ENCODE peak calls at places on chromosome 19, in six cellular contexts. C is activated CD8-positive, alpha-beta T cell treated with anti-CD3 and anti-CD28 coated beads for 36 hours; H is HFF-Myc; G is stomach; L is BJ; U is psoas muscle. F is an unnamed sample.

GRCh38 chr19:27742041-27742440 is 1470.9 kb downstream of the UQCRFS1 start:
- DNase-seq in L (no peak), H (no peak), G (no peak), U (no peak), C (no peak), F (no peak)

GRCh38 chr19:8392017-8392591 is 1.9 kb downstream of the RAB11B start:
- DNase-seq in U (peak), G (peak), C (no peak), H (no peak), L (no peak), F (no peak)

GRCh38 chr19:21751379-21751778 is 16.0 kb downstream of the ZNF100 start:
- DNase-seq in G (no peak), H (no peak), L (no peak), C (no peak), U (no peak), F (no peak)

GRCh38 chr19:52988506-52988905 is 25.2 kb upstream of the ERVV-1 start:
- DNase-seq in U (no peak), G (no peak), H (no peak), C (no peak), L (no peak), F (no peak)

GRCh38 chr19:13207237-13208130 is 57.3 kb downstream of the IER2 start:
- DNase-seq in C (no peak), G (no peak), U (peak), L (no peak), H (no peak), F (peak)

GRCh38 chr19:46574533-46574932 is 26.6 kb upstream of the CALM3 start:
- DNase-seq in U (no peak), H (no peak), L (no peak), G (no peak), C (peak), F (no peak)

GRCh38 chr19:12689581-12690216 is 1.9 kb downstream of the GNG14 start:
- DNase-seq in U (no peak), C (no peak), L (no peak), H (no peak), G (no peak), F (no peak)

GRCh38 chr19:7734220-7735203 is 2.6 kb upstream of the CLEC4G start:
- DNase-seq in G (no peak), C (no peak), H (no peak), L (no peak), U (no peak), F (no peak)

GRCh38 chr19:10142701-10143375 is 23.1 kb upstream of the EIF3G start:
- DNase-seq in C (peak), U (no peak), G (no peak), L (no peak), H (no peak), F (no peak)

GRCh38 chr19:18659281-18660050 is 22.6 kb downstream of the KLHL26 start:
- DNase-seq in H (no peak), G (no peak), L (no peak), U (peak), C (no peak), F (no peak)

GRCh38 chr19:55486971-55487883 is 1.0 kb upstream of the SSC5D start:
- DNase-seq in L (peak), U (peak), G (no peak), H (peak), C (peak), F (peak)

GRCh38 chr19:1223018-1223855 is 14.6 kb downstream of the CBARP start:
- DNase-seq in U (peak), C (peak), H (no peak), G (no peak), L (no peak), F (no peak)

GRCh38 chr19:33473644-33474305 is 47.8 kb downstream of the PEPD start:
- DNase-seq in C (no peak), H (no peak), U (no peak), G (no peak), L (peak), F (peak)

GRCh38 chr19:47273313-47274070 is 1.2 kb upstream of the INAFM1 start:
- DNase-seq in G (peak), C (peak), U (peak), H (peak), L (no peak), F (peak)

GRCh38 chr19:1109697-1110671 is 6.2 kb downstream of the GPX4 start:
- DNase-seq in U (no peak), L (no peak), C (no peak), H (no peak), G (no peak), F (no peak)

GRCh38 chr19:6067975-6068374 is 42.3 kb downstream of the RFX2 start:
- DNase-seq in G (no peak), L (no peak), C (no peak), U (no peak), H (no peak), F (no peak)

GRCh38 chr19:32896516-32897214 is 27.1 kb upstream of the SLC7A9 start:
- DNase-seq in L (peak), H (no peak), G (no peak), U (no peak), C (no peak), F (peak)

GRCh38 chr19:28485300-28485699 is 727.7 kb downstream of the UQCRFS1 start:
- DNase-seq in G (no peak), C (no peak), U (no peak), H (no peak), L (no peak), F (no peak)

GRCh38 chr19:7516281-7516862 is 469 bp downstream of the ZNF358 start:
- DNase-seq in L (no peak), C (no peak), H (no peak), U (no peak), G (no peak), F (no peak)

GRCh38 chr19:925912-926594 is at the start of gene ARID3A:
- DNase-seq in G (peak), H (no peak), L (no peak), C (no peak), U (peak), F (no peak)

GRCh38 chr19:55175117-55175867 is 4.8 kb downstream of the SYT5 start:
- DNase-seq in U (no peak), G (no peak), H (no peak), L (no peak), C (no peak), F (no peak)

GRCh38 chr19:16628183-16628983 is at the start of gene MED26:
- DNase-seq in C (peak), H (peak), G (peak), L (peak), U (peak), F (peak)
- TF ChIP-seq CTCF in C (no peak), H (no peak), G (no peak), L (no peak), U (no peak), F (no peak)

DNA sequence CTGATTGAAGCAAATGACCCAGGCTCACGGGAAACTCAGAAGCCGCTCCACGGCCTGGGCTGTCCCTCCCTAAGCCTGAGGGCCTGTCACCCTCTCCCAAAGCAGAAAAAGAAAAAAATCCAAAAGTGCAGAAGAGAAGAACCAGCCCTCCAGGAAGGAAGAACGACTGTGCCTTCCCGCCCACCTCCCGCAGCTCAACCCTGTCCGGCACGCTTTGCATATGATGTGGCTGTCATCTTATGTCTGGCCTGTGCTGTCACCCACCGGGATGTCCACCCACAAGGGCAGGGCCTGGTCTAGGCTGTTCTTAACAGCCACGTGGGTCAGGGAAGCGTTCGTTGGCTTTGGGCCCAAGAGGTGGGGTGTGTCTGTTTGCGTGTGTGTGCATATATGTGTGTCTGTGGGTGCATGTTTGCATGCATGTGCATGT is 13.7 kb downstream of the ZBTB7A start:
- DNase-seq in H (no peak), C (no peak), G (no peak), L (no peak), U (no peak), F (no peak)
- TF ChIP-seq CTCF in H (no peak), C (no peak), G (no peak), L (no peak), U (no peak), F (no peak)

DNA sequence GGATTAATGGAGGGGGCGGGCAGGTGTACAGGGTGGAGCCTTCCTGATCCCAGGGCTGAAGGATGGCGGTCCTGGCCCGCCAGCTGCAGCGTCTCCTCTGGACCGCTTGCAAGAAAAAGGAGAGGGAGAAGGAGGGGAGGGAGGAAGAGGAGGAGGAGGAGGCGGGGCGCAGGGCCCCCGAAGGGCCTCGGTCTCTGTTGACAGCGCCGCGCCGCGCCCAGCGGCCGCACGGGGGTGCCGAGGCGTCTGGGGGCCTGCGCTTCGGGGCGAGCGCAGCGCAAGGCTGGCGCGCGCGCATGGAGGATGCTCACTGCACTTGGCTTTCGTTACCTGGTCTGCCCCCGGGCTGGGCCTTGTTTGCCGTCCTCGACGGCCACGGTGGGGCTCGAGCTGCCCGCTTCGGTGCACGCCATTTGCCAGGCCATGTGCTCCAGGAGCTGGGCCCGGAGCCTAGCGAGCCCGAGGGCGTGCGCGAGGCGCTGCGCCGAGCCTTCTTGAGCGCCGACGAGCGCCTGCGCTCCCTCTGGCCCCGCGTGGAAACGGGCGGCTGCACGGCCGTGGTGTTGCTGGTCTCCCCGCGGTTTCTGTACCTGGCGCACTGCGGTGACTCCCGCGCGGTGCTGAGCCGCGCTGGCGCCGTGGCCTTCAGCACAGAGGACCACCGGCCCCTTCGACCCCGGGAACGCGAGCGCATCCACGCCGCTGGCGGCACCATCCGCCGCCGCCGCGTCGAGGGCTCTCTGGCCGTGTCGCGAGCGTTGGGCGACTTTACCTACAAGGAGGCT is at the start of gene PPM1N:
- DNase-seq in G (no peak), H (no peak), C (peak), U (peak), L (no peak), F (no peak)
- TF ChIP-seq CTCF in G (no peak), H (peak), C (peak), U (no peak), L (no peak), F (no peak)

GRCh38 chr19:4724252-4724514 is 541 bp upstream of the DPP9 start:
- DNase-seq in C (no peak), G (no peak), U (no peak), L (no peak), H (no peak), F (no peak)

GRCh38 chr19:4722671-4723464 is 774 bp downstream of the DPP9 start:
- DNase-seq in G (peak), U (peak), C (peak), H (no peak), L (no peak), F (peak)

GRCh38 chr19:4721196-4721595 is 2.4 kb downstream of the DPP9 start:
- DNase-seq in G (no peak), C (no peak), U (no peak), L (no peak), H (no peak), F (no peak)

GRCh38 chr19:4720037-4720700 is 3.5 kb downstream of the DPP9 start:
- DNase-seq in H (no peak), L (no peak), U (no peak), G (no peak), C (no peak), F (no peak)

DNA sequence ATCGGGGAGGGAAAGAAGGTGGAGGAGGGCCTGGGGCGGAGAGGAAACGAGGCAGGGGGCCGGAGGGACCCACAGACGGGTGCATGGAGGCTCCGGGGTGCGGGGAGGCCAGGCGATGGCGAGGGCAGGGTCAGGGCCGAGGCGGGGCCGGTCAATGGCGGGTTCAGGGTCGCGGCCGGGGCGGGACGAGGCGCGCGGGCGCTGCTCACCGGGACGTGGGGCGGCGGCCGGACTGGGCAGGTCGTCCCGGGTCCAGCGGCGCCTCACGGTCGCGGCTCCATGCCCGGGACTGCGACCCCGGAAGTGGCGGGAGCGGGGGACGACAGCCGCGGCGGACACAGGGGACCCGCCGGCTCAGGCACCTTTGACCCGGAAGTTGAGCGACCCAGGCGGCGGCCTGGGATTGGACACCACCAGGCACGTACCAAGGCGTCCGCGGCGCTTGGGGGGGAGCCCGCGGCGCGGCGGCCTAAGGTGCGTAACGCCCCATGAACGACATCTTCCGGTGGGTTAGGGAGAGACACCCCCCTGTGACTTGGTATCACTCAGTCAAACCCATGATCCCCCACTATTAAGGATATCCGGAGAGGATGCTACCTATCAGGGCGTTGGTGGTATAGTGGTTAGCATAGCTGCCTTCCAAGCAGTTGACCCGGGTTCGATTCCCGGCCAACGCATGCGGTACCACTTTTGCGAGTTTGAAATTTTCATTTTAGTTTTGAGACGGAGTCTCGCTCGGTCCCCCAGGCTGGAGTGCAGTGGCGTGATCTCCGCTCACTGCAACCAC is at the start of gene DPP9:
- DNase-seq in C (peak), U (peak), L (peak), G (peak), H (peak), F (peak)
- TF ChIP-seq CTCF in C (no peak), U (peak), L (peak), G (peak), H (no peak), F (peak)

GRCh38 chr19:16516923-16517610 is 20.9 kb downstream of the C19orf44 start:
- DNase-seq in U (no peak), C (no peak), G (no peak), H (no peak), L (no peak), F (no peak)

GRCh38 chr19:16520074-16520973 is 21.9 kb downstream of the CHERP start:
- DNase-seq in H (no peak), C (no peak), U (no peak), L (no peak), G (no peak), F (no peak)

GRCh38 chr19:16519230-16519687 is 23.0 kb downstream of the CHERP start:
- DNase-seq in G (no peak), H (no peak), L (no peak), C (no peak), U (no peak), F (no peak)

GRCh38 chr19:16518061-16518460 is 21.9 kb downstream of the C19orf44 start:
- DNase-seq in L (no peak), G (no peak), H (no peak), C (no peak), U (no peak), F (no peak)

DNA sequence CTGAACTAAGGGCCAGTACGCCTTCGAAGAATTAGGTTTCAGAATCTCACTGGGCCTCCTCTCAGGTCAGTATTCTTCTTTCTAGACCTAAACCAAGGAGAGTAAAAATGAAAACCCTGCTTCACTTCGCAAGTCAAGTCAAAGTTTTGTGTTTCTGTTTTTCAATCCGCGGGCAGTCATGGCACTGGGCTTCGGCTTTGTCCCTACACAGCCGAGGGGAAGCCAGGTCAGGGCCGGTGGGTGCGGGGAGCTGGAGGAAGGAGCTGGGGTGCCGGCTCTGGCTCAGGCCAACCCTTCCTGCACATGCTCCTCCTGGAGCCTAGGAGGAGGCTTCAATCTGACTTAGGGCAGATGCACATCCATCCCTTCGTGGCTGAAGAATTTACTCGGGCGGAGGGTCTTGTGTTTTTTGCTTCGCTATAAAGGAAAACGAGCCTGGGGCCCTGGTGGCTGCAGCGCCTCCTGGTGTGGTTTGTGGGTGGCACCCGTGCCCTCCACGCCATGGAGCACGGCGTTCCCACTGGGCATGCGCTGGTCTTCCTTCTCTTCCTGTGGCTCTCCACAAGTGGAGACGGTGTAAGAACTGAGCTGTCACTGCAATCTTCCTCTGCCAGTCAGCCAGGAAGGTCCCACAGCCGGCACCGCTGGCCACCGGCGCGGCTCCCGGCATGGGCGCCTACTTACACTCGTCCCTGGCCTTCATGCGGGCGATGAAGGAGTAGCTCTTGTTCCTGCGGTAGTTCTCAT is 22.5 kb downstream of the C19orf44 start:
- DNase-seq in H (no peak), U (no peak), G (no peak), L (no peak), C (no peak), F (no peak)
- TF ChIP-seq CTCF in H (peak), U (no peak), G (no peak), L (no peak), C (no peak), F (no peak)

DNA sequence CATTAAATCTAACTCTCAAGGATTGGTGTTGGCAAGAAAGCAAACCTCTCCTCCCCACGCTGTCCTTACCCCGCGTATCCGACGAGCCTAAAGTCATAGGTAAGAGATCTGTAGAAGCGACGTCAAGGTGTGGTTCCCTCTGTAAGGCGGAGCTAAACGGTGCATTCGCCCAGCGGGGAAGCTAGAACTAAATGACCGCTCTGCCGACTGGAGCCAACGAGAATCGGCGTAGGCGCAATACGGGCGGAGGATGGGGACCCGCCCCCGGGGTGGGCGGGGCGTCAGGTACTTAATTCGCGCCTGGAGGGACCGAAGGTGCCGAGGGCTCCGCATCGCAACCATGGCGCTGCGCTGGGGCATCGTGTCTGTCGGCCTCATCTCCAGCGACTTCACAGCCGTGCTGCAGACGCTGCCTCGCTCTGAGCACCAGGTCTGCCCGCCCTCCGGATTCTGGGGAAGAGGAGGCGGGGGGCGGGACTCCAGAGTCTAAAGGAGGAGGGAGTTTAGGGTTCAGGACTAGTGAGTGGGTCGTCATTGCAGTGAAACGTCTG is at the start of gene DHDH:
- DNase-seq in L (no peak), C (peak), U (peak), H (no peak), G (peak), F (no peak)
- TF ChIP-seq CTCF in L (no peak), C (no peak), U (no peak), H (no peak), G (no peak), F (no peak)

DNA sequence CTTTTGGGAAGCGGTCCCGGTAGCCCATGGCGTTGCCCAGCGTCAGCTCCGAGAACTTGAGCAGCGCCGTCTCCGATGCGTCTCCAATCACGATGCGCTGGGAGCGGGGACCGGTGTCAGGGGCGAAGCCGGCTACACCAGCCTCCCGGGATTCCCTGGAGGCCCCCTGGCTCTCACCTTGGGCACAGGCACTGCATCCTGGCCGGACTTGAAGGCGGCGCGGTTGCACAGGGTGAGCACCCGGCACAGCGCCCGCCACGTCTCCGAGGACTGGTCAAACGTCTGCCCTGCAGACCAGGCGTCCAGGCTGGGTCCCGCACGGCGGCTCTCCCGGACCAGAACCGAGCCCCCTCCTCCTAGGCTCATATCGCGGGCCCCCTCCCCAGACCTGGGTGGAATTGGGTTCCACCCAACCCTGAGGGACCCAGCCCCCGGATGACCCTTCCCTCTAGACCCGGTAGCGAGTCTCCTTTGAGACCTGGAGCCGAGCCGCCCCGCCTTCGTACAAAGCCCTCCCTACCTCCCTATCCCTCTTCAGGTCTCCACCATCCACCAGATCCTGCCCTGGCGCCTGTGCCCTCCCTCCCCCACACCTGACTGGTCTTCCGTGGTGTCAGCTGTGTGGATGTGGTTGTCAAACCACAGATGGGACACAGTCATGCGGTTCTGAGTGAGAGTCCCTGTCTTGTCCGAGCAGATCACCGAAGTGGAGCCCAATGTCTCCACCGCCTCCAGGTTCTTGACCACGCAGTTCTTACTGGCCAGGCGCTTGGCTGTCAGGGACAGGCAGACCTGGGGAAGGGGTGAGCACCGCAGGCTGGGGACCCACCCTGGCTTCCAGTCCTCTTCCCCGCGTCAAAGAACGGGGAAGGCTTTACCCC is 4.8 kb downstream of the ATP4A start:
- DNase-seq in U (no peak), G (no peak), L (no peak), H (no peak), C (no peak), F (no peak)
- TF ChIP-seq CTCF in U (no peak), G (no peak), L (no peak), H (no peak), C (no peak), F (no peak)